ENCODE peak calls at places on chromosomes 4 and X, in eight cellular contexts. M is fibroblast of pulmonary artery, K is fibroblast of lung, U is upper lobe of left lung, X is thoracic aorta, B is stomach, Z is OCI-LY7, G is foreskin fibroblast. W is an unnamed sample.

GRCh38 chrX:68652327-68652930 is 5.0 kb downstream of the STARD8 start:
- DNase-seq in B (no peak), M (peak), U (no peak), X (no peak), Z (no peak), G (peak), K (peak), W (no peak)

GRCh38 chrX:68947882-68948605 is 119.2 kb downstream of the EFNB1 start:
- DNase-seq in G (peak), K (peak), M (no peak), X (no peak), Z (no peak), B (no peak), U (no peak), W (no peak)

GRCh38 chrX:43121637-43122036 is 343.7 kb upstream of the PPP1R2C start:
- DNase-seq in K (peak), B (no peak), Z (peak), X (no peak), U (no peak), M (peak), G (no peak), W (no peak)

GRCh38 chr4:4387531-4388311 is 819 bp downstream of the NSG1 start:
- DNase-seq in M (no peak), K (no peak), B (no peak), G (no peak), Z (peak), X (no peak), U (no peak), W (no peak)

GRCh38 chr4:3317011-3317655 is 24.3 kb downstream of the RGS12 start:
- DNase-seq in U (no peak), Z (no peak), G (no peak), K (no peak), M (no peak), B (peak), X (no peak), W (no peak)

GRCh38 chrX:1397441-1397840 is 5.5 kb upstream of the SLC25A6 start:
- DNase-seq in M (no peak), X (no peak), U (no peak), B (no peak), K (no peak), G (no peak), Z (no peak), W (no peak)

GRCh38 chrX:24245201-24245600 is 68.7 kb downstream of the SUPT20HL2 start:
- DNase-seq in X (no peak), K (peak), M (peak), B (no peak), U (no peak), Z (no peak), G (peak), W (peak)

GRCh38 chrX:121135488-121136207 is 88.2 kb downstream of the GLUD2 start:
- DNase-seq in Z (no peak), G (no peak), K (no peak), B (no peak), U (no peak), X (no peak), M (no peak), W (no peak)

GRCh38 chrX:150086371-150086770 is 148.1 kb upstream of the EOLA2 start:
- DNase-seq in X (no peak), Z (no peak), G (no peak), M (no peak), K (no peak), B (no peak), U (no peak), W (no peak)

GRCh38 chrX:120514236-120514635 is 45.1 kb upstream of the LAMP2 start:
- DNase-seq in B (no peak), K (peak), G (peak), Z (peak), M (peak), X (no peak), U (no peak), W (no peak)

GRCh38 chr4:158667651-158668198 is 4.0 kb downstream of the C4orf46 start:
- DNase-seq in X (no peak), B (no peak), K (peak), M (peak), Z (peak), G (peak), U (no peak), W (no peak)

GRCh38 chrX:7689791-7690412 is 153.1 kb upstream of the VCX start:
- DNase-seq in Z (no peak), G (no peak), U (no peak), K (no peak), M (no peak), X (no peak), B (no peak), W (no peak)

GRCh38 chrX:41457618-41458192 is 10.6 kb downstream of the NYX start:
- DNase-seq in G (no peak), K (peak), M (no peak), Z (peak), X (no peak), U (no peak), B (no peak), W (no peak)

GRCh38 chrX:154294791-154295580 is at the start of gene TEX28:
- DNase-seq in B (no peak), X (no peak), M (no peak), G (no peak), K (no peak), Z (no peak), U (no peak), W (no peak)
- TF ChIP-seq CTCF in B (no peak), X (no peak), M (no peak), G (no peak), K (no peak), Z (no peak), U (no peak), W (no peak)

DNA sequence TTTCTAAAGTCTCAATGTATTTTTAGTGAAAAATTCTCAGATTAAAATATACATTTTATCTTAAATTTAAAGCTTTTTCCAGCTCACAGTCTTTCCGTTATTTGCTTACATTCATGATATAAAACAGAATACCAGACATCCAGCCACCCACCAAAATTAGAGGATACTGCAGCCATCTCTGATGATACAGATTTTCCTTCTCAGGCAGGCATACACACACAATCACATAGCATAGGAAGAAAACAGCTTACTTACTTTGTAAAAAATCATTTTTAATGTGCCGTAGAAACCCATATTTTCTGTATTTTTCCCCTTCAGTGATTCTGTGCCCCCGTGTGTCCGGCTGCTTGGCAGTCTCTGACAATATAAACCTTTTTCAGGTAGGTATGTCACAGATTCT is 183.7 kb downstream of the FBXW7 start:
- DNase-seq in Z (no peak), B (no peak), X (no peak), G (no peak), K (peak), M (no peak), U (no peak), W (no peak)
- H3K4me3 ChIP-seq in Z (no peak), B (peak), X (peak), G (peak), K (peak), M (peak), U (peak), W (peak)

DNA sequence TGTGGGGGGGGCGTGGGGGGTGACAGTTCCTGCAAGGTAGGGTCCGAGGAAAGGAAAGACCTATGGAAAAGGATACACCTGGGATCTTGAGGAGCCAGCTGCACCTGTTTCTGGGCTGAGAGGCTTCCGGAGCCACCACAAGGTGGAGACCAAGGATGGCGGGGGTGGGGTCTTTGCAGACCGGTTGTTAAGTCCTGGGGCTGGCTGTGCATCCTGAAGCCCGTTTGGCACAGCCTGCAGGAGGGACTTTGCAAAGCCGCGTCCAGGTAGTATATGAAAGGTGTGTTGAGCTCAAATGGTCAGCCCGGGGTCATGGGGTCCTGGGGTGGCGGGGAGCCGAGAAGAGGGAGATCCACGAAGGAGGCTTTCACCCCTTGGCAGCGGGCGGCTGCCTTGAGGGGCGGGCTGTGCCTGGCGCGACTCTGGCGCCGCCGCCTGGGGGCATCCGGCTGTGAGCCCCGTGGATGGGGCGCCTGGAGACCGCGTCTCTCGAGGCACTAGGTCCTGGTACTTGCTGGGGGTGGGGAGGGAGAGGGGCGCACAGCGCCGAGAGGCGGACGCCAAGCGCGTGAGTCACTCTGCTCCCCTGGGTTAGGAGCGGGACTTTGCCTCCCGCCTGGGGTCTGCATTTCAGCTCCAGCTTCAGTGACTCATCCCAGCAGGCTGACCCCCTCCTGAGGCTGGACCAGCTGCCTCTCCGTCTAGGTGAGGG is 58.2 kb upstream of the DYNLT3 start:
- DNase-seq in U (no peak), X (no peak), G (peak), M (peak), K (peak), Z (no peak), B (peak), W (peak)
- TF ChIP-seq CTCF in U (no peak), X (no peak), G (peak), M (no peak), K (peak), Z (no peak), B (no peak), W (no peak)

GRCh38 chr4:55158957-55159356 is 33.6 kb upstream of the KDR start:
- DNase-seq in M (no peak), X (no peak), B (no peak), K (no peak), G (no peak), Z (no peak), U (no peak), W (no peak)

GRCh38 chr4:55154933-55155332 is 29.5 kb upstream of the KDR start:
- DNase-seq in K (no peak), U (no peak), Z (no peak), M (no peak), G (no peak), X (no peak), B (no peak), W (no peak)

GRCh38 chr4:55159851-55160250 is 34.5 kb upstream of the KDR start:
- DNase-seq in M (peak), K (no peak), Z (no peak), G (peak), B (no peak), U (no peak), X (no peak), W (no peak)

GRCh38 chr4:55154290-55154880 is 29.0 kb upstream of the KDR start:
- DNase-seq in M (no peak), G (no peak), K (no peak), X (no peak), Z (no peak), B (no peak), U (no peak), W (no peak)

GRCh38 chr4:55157559-55158277 is 32.3 kb upstream of the KDR start:
- DNase-seq in Z (no peak), X (no peak), G (peak), K (no peak), B (no peak), M (no peak), U (no peak), W (no peak)
- H3K4me3 ChIP-seq in Z (no peak), X (peak), G (peak), K (peak), B (peak), M (peak), U (no peak), W (peak)

GRCh38 chrX:131762802-131763234 is 218.9 kb downstream of the OR13H1 start:
- DNase-seq in U (peak), G (peak), X (no peak), K (no peak), Z (no peak), M (no peak), B (peak), W (no peak)
- TF ChIP-seq CTCF in U (peak), G (no peak), X (no peak), K (no peak), Z (no peak), M (no peak), B (no peak), W (peak)

GRCh38 chrX:9342581-9343051 is 122.2 kb upstream of the TBL1X start:
- DNase-seq in M (peak), U (peak), K (peak), G (peak), Z (no peak), B (peak), X (peak), W (peak)

GRCh38 chrX:9343971-9344370 is 120.9 kb upstream of the TBL1X start:
- DNase-seq in Z (no peak), X (no peak), U (no peak), G (no peak), B (no peak), M (no peak), K (no peak), W (no peak)

GRCh38 chrX:9339603-9340569 is 125.0 kb upstream of the TBL1X start:
- DNase-seq in K (peak), G (peak), M (no peak), B (no peak), X (no peak), U (no peak), Z (no peak), W (no peak)

GRCh38 chrX:9340619-9341304 is 124.1 kb upstream of the TBL1X start:
- DNase-seq in B (peak), U (peak), K (peak), M (peak), G (peak), Z (peak), X (no peak), W (no peak)

GRCh38 chrX:9341305-9342201 is 123.3 kb upstream of the TBL1X start:
- DNase-seq in M (peak), X (no peak), Z (peak), U (peak), G (peak), K (peak), B (peak), W (no peak)
- H3K4me3 ChIP-seq in M (peak), X (peak), Z (peak), U (no peak), G (peak), K (no peak), B (peak), W (no peak)